ENCODE peak calls at places on chromosomes 1 and 21, in nine cellular contexts. C is H54; J is lower leg skin; H is NCI-H2081; W is naive B cell; Q is AG09319; S is amniotic stem cell; E is CD8-positive, alpha-beta memory T cell; N is NAMALWA. F is an unnamed sample.

GRCh38 chr1:66492424-66492823 is 41.5 kb upstream of the SGIP1 start:
- DNase-seq in H (no peak), S (no peak), W (no peak), Q (no peak), C (no peak), N (no peak), J (no peak), E (no peak), F (no peak)

GRCh38 chr1:45485949-45486348 is 5.0 kb downstream of the TESK2 start:
- DNase-seq in J (no peak), H (no peak), N (no peak), W (no peak), Q (no peak), S (no peak), E (no peak), C (no peak), F (no peak)

GRCh38 chr1:29865051-29865450 is 628.7 kb downstream of the PTPRU start:
- DNase-seq in Q (no peak), C (no peak), J (peak; percentile 6), S (no peak), N (no peak), H (no peak), E (no peak), W (no peak), F (no peak)

GRCh38 chr1:21278208-21278861 is 11.9 kb downstream of the ECE1 start:
- DNase-seq in N (no peak), Q (no peak), W (no peak), S (no peak), H (no peak), J (no peak), E (no peak), C (no peak), F (no peak)

GRCh38 chr1:42295816-42296215 is 39.2 kb downstream of the FOXJ3 start:
- DNase-seq in Q (no peak), W (no peak), S (no peak), N (no peak), H (no peak), C (no peak), J (no peak), E (no peak), F (no peak)

GRCh38 chr1:230972855-230973271 is 5.8 kb downstream of the TTC13 start:
- DNase-seq in N (peak; percentile 52), S (no peak), Q (no peak), H (no peak), E (peak; percentile 50), W (peak; percentile 54), J (no peak), C (no peak), F (peak; percentile 22)

GRCh38 chr1:175459839-175460238 is 267.3 kb upstream of the KIAA0040 start:
- DNase-seq in C (no peak), Q (no peak), W (no peak), N (no peak), J (no peak), S (no peak), H (no peak), E (no peak), F (no peak)

GRCh38 chr1:211485480-211485857 is 6.5 kb downstream of the RD3 start:
- DNase-seq in S (no peak), W (no peak), C (no peak), H (no peak), N (no peak), E (no peak), J (peak; percentile 54), Q (no peak), F (no peak)

GRCh38 chr1:7186382-7187120 is 401.3 kb downstream of the CAMTA1 start:
- DNase-seq in E (no peak), N (no peak), J (no peak), H (peak; percentile 67), S (no peak), Q (no peak), C (no peak), W (no peak), F (no peak)

GRCh38 chr1:167713330-167714081 is 8.3 kb upstream of the MPZL1 start:
- DNase-seq in Q (no peak), C (no peak), W (peak; percentile 23), J (peak; percentile 87), H (no peak), N (peak; percentile 63), S (peak; percentile 20), E (peak; percentile 5), F (peak; percentile 40)

GRCh38 chr1:87103099-87103498 is 188.7 kb downstream of the HS2ST1 start:
- DNase-seq in J (no peak), H (no peak), W (no peak), Q (no peak), S (no peak), N (no peak), E (no peak), C (no peak), F (no peak)

GRCh38 chr1:3261969-3262579 is 192.4 kb upstream of the ARHGEF16 start:
- DNase-seq in N (no peak), J (no peak), E (no peak), H (no peak), Q (no peak), C (peak; percentile 70), S (no peak), W (no peak), F (no peak)

GRCh38 chr1:205481629-205482071 is 22.8 kb upstream of the CDK18 start:
- DNase-seq in N (no peak), J (no peak), H (peak; percentile 42), S (no peak), C (no peak), E (peak; percentile 55), Q (no peak), W (no peak), F (no peak)

GRCh38 chr1:2192031-2192995 is 2.3 kb downstream of the FAAP20 start:
- DNase-seq in S (no peak), J (no peak), C (no peak), Q (no peak), N (no peak), E (no peak), W (no peak), H (no peak), F (no peak)

GRCh38 chr1:181318858-181319235 is 164.5 kb upstream of the CACNA1E start:
- DNase-seq in H (no peak), Q (no peak), N (no peak), C (no peak), S (no peak), J (no peak), W (no peak), E (no peak), F (no peak)

GRCh38 chr1:41538741-41539415 is 54.4 kb upstream of the EDN2 start:
- DNase-seq in C (no peak), J (peak; percentile 64), W (no peak), H (no peak), S (no peak), E (no peak), Q (no peak), N (no peak), F (no peak)

GRCh38 chr1:195325181-195325580 is 1283.1 kb downstream of the KCNT2 start:
- DNase-seq in W (no peak), E (no peak), C (no peak), S (no peak), N (no peak), Q (no peak), H (no peak), J (no peak), F (no peak)

GRCh38 chr21:33070921-33071877 is 1.3 kb downstream of the OLIG1 start:
- DNase-seq in S (no peak), W (no peak), J (no peak), N (no peak), C (no peak), E (no peak), H (peak; percentile 1), Q (no peak), F (peak; percentile 35)

GRCh38 chr1:70247768-70248167 is 26.6 kb downstream of the SRSF11 start:
- DNase-seq in S (no peak), H (no peak), C (no peak), J (no peak), W (no peak), Q (no peak), N (no peak), E (no peak), F (no peak)

GRCh38 chr1:103197266-103197665 is 88.9 kb upstream of the COL11A1 start:
- DNase-seq in N (no peak), H (no peak), Q (no peak), S (no peak), C (peak; percentile 1), J (no peak), E (no peak), W (no peak), F (no peak)

GRCh38 chr1:30038134-30039025 is 685.0 kb downstream of the MATN1 start:
- DNase-seq in N (no peak), H (no peak), J (no peak), W (no peak), Q (no peak), S (no peak), E (no peak), C (no peak), F (no peak)

GRCh38 chr1:220917535-220918209 is 38.4 kb downstream of the HLX start:
- DNase-seq in N (no peak), S (no peak), Q (no peak), E (no peak), H (no peak), W (no peak), J (no peak), C (no peak), F (no peak)

GRCh38 chr1:228515200-228515834 is 28.1 kb downstream of the RNF187 start:
- DNase-seq in C (peak; percentile 30), Q (peak; percentile 16), S (peak; percentile 26), N (peak; percentile 48), J (peak; percentile 69), H (peak; percentile 22), W (peak; percentile 44), E (peak; percentile 25), F (peak; percentile 52)

GRCh38 chr1:168371477-168371876 is 90.8 kb downstream of the TBX19 start:
- DNase-seq in J (no peak), H (no peak), C (no peak), E (no peak), S (no peak), W (no peak), Q (no peak), N (no peak), F (no peak)

GRCh38 chr1:10211805-10212405 is 1.5 kb downstream of the KIF1B start:
- DNase-seq in C (peak; percentile 10), E (no peak), H (peak; percentile 62), J (no peak), W (no peak), Q (no peak), N (no peak), S (no peak), F (no peak)

GRCh38 chr1:119720866-119721440 is 9.2 kb downstream of the PHGDH start:
- DNase-seq in S (no peak), E (no peak), C (no peak), W (no peak), Q (no peak), J (no peak), H (no peak), N (no peak), F (no peak)

GRCh38 chr1:103901072-103901471 is 151.4 kb downstream of the AMY1C start:
- DNase-seq in J (no peak), W (no peak), N (no peak), H (no peak), C (no peak), E (no peak), S (no peak), Q (no peak), F (no peak)

GRCh38 chr1:209051598-209051997 is 531.9 kb upstream of the CAMK1G start:
- DNase-seq in J (no peak), H (no peak), Q (no peak), E (no peak), W (no peak), N (no peak), S (no peak), C (no peak), F (no peak)

GRCh38 chr1:80566867-80567266 is 1233.9 kb upstream of the ADGRL2 start:
- DNase-seq in N (no peak), Q (no peak), S (no peak), C (no peak), J (no peak), W (no peak), E (no peak), H (no peak), F (no peak)

GRCh38 chr1:155179107-155180031 is 5.7 kb downstream of the TRIM46 start:
- DNase-seq in W (no peak), J (peak; percentile 82), N (no peak), E (no peak), S (no peak), H (no peak), Q (no peak), C (no peak), F (no peak)

F was measured in MM.1S.